ENCODE peak calls at places on chromosome 5, in five cellular contexts. One of them, this sample, is unnamed.

GRCh38 chr5:16737620-16738364 is 121.0 kb upstream of the RETREG1 start:
- DNase-seq in GF-D8: no peak
- DNase-seq in PC-3: no peak
- DNase-seq in ELR: no peak
- DNase-seq in endothelial cell: no peak
- DNase-seq in this sample: no peak

GRCh38 chr5:151038801-151039238 is 18.4 kb downstream of the GPX3 start:
- DNase-seq in GF-D8: no peak
- DNase-seq in PC-3: peak
- DNase-seq in ELR: peak
- DNase-seq in endothelial cell: no peak
- DNase-seq in this sample: peak

GRCh38 chr5:2546983-2547382 is 204.5 kb downstream of the IRX2 start:
- DNase-seq in GF-D8: no peak
- DNase-seq in PC-3: no peak
- DNase-seq in ELR: no peak
- DNase-seq in endothelial cell: no peak
- DNase-seq in this sample: no peak

GRCh38 chr5:114367029-114367428 is 5.2 kb downstream of the KCNN2 start:
- DNase-seq in GF-D8: no peak
- DNase-seq in PC-3: peak
- DNase-seq in ELR: peak
- DNase-seq in endothelial cell: no peak
- DNase-seq in this sample: peak

GRCh38 chr5:180399931-180400330 is 46.8 kb upstream of the GFPT2 start:
- DNase-seq in GF-D8: no peak
- DNase-seq in PC-3: no peak
- DNase-seq in ELR: no peak
- DNase-seq in endothelial cell: no peak
- DNase-seq in this sample: no peak

GRCh38 chr5:179127136-179128040 is 67.2 kb downstream of the ZNF354C start:
- DNase-seq in GF-D8: no peak
- DNase-seq in PC-3: no peak
- DNase-seq in ELR: no peak
- DNase-seq in endothelial cell: no peak
- DNase-seq in this sample: no peak

GRCh38 chr5:158154226-158155005 is 295.5 kb upstream of the CLINT1 start:
- DNase-seq in GF-D8: no peak
- DNase-seq in PC-3: peak
- DNase-seq in ELR: peak
- DNase-seq in endothelial cell: no peak
- DNase-seq in this sample: peak

GRCh38 chr5:180396931-180397330 is 43.8 kb upstream of the GFPT2 start:
- DNase-seq in GF-D8: no peak
- DNase-seq in PC-3: no peak
- DNase-seq in ELR: no peak
- DNase-seq in endothelial cell: no peak
- DNase-seq in this sample: no peak

GRCh38 chr5:139272471-139273321 is 20.8 kb upstream of the MATR3 start:
- DNase-seq in GF-D8: peak
- DNase-seq in PC-3: no peak
- DNase-seq in ELR: peak
- DNase-seq in endothelial cell: no peak
- DNase-seq in this sample: peak

GRCh38 chr5:150578781-150579461 is 61.5 kb upstream of the SYNPO start:
- DNase-seq in GF-D8: no peak
- DNase-seq in PC-3: no peak
- DNase-seq in ELR: no peak
- DNase-seq in endothelial cell: no peak
- DNase-seq in this sample: no peak

GRCh38 chr5:135009736-135010501 is 24.1 kb downstream of the PITX1 start:
- DNase-seq in GF-D8: no peak
- DNase-seq in PC-3: no peak
- DNase-seq in ELR: no peak
- DNase-seq in endothelial cell: no peak
- DNase-seq in this sample: no peak

GRCh38 chr5:153360860-153361259 is 129.6 kb upstream of the GRIA1 start:
- DNase-seq in GF-D8: no peak
- DNase-seq in PC-3: no peak
- DNase-seq in ELR: no peak
- DNase-seq in endothelial cell: no peak
- DNase-seq in this sample: no peak